ENCODE peak calls at places on chromosome 12, in six cellular contexts. One of them, this sample, is unnamed. For H3K4me1, the result is how much of the 10 kb centered on the place peaks cover.

GRCh38 chr12:22050078-22050477 is 4.1 kb downstream of the CMAS start:
- DNase-seq in HepG2: no peak
- DNase-seq in H1: no peak
- DNase-seq in K562: no peak
- DNase-seq in GM12878: no peak
- DNase-seq in SK-N-SH: no peak
- DNase-seq in this sample: no peak

GRCh38 chr12:29891792-29892191 is 108.0 kb upstream of the TMTC1 start:
- DNase-seq in GM12878: no peak
- DNase-seq in K562: no peak
- DNase-seq in SK-N-SH: no peak
- DNase-seq in H1: no peak
- DNase-seq in HepG2: no peak
- DNase-seq in this sample: no peak

GRCh38 chr12:122849352-122850047 is 14.2 kb downstream of the HIP1R start:
- DNase-seq in HepG2: no peak
- DNase-seq in SK-N-SH: no peak
- DNase-seq in K562: no peak
- DNase-seq in GM12878: no peak
- DNase-seq in H1: no peak
- DNase-seq in this sample: no peak

GRCh38 chr12:117845271-117845904 is 123.4 kb downstream of the KSR2 start:
- DNase-seq in K562: no peak
- DNase-seq in H1: no peak
- DNase-seq in HepG2: no peak
- DNase-seq in SK-N-SH: no peak
- DNase-seq in GM12878: no peak
- DNase-seq in this sample: no peak

GRCh38 chr12:12518464-12518845 is 44.2 kb downstream of the DUSP16 start:
- DNase-seq in HepG2: no peak
- DNase-seq in SK-N-SH: no peak
- DNase-seq in H1: no peak
- DNase-seq in GM12878: no peak
- DNase-seq in K562: no peak
- DNase-seq in this sample: no peak

GRCh38 chr12:175250-175649 is 38.7 kb downstream of the SLC6A12 start:
- DNase-seq in GM12878: no peak
- DNase-seq in SK-N-SH: peak
- DNase-seq in K562: no peak
- DNase-seq in HepG2: no peak
- DNase-seq in H1: no peak
- DNase-seq in this sample: no peak

GRCh38 chr12:32106153-32106516 is 512 bp upstream of the BICD1 start:
- DNase-seq in GM12878: no peak
- DNase-seq in K562: no peak
- DNase-seq in H1: no peak
- DNase-seq in SK-N-SH: no peak
- DNase-seq in HepG2: no peak
- DNase-seq in this sample: no peak

GRCh38 chr12:32548691-32549412 is 130.2 kb upstream of the DNM1L start:
- DNase-seq in HepG2: no peak
- DNase-seq in GM12878: no peak
- DNase-seq in H1: no peak
- DNase-seq in K562: no peak
- DNase-seq in SK-N-SH: no peak
- DNase-seq in this sample: no peak

GRCh38 chr12:102462803-102463499 is 17.4 kb downstream of the IGF1 start:
- DNase-seq in GM12878: no peak
- DNase-seq in SK-N-SH: no peak
- DNase-seq in H1: no peak
- DNase-seq in K562: no peak
- DNase-seq in HepG2: no peak
- DNase-seq in this sample: no peak

GRCh38 chr12:59396519-59396918 is 199.3 kb upstream of the SLC16A7 start:
- DNase-seq in K562: no peak
- DNase-seq in GM12878: no peak
- DNase-seq in HepG2: no peak
- DNase-seq in SK-N-SH: no peak
- DNase-seq in H1: no peak
- DNase-seq in this sample: no peak

GRCh38 chr12:117034691-117035090 is 64.5 kb downstream of the TESC start:
- DNase-seq in GM12878: no peak
- DNase-seq in SK-N-SH: no peak
- DNase-seq in K562: no peak
- DNase-seq in HepG2: no peak
- DNase-seq in H1: no peak
- DNase-seq in this sample: no peak

DNA sequence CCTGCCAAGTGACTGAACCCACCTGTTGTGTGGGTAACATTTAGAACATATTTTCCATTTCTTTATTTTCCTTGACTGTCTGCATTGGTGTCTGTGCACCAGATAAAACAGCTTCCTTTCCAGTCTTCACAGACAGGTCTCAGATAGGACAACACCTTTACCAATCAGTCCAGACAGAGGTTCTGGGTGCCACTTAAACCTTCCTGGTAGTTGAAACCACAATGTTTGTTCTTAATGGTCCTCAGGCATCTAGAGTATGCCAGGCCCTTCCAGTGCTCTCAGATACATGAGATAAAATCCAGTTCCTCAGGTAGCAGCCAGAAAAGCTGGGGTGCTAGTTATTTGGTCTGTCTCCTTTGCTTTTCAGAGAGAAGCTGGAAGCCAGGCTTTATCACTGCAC is 7.0 kb upstream of the CLEC2D start:
- DNase-seq in K562: no peak
- DNase-seq in HepG2: no peak
- DNase-seq in SK-N-SH: no peak
- DNase-seq in GM12878: no peak
- DNase-seq in H1: no peak
- DNase-seq in this sample: no peak
- H3K4me1 ChIP-seq in K562: under half
- H3K4me1 ChIP-seq in HepG2: under half
- H3K4me1 ChIP-seq in SK-N-SH: under half
- H3K4me1 ChIP-seq in GM12878: under half
- H3K4me1 ChIP-seq in H1: under half
- H3K4me1 ChIP-seq in this sample: under half

GRCh38 chr12:50505386-50505827 is 622 bp downstream of the DIP2B start:
- DNase-seq in K562: peak
- DNase-seq in SK-N-SH: peak
- DNase-seq in HepG2: no peak
- DNase-seq in H1: no peak
- DNase-seq in GM12878: no peak
- DNase-seq in this sample: no peak
- TF ChIP-seq CHD2 in K562: no peak
- TF ChIP-seq CHD2 in SK-N-SH: no peak
- TF ChIP-seq CHD2 in HepG2: no peak
- TF ChIP-seq CHD2 in H1: no peak
- TF ChIP-seq CHD2 in GM12878: peak
- TF ChIP-seq CHD2 in this sample: no peak

GRCh38 chr12:37666069-37666781 is 650.3 kb upstream of the ALG10B start:
- DNase-seq in H1: no peak
- DNase-seq in SK-N-SH: no peak
- DNase-seq in GM12878: no peak
- DNase-seq in HepG2: no peak
- DNase-seq in K562: no peak
- DNase-seq in this sample: no peak
- H3K4me1 ChIP-seq in H1: under half
- H3K4me1 ChIP-seq in SK-N-SH: under half
- H3K4me1 ChIP-seq in GM12878: under half
- H3K4me1 ChIP-seq in HepG2: under half
- H3K4me1 ChIP-seq in K562: under half
- H3K4me1 ChIP-seq in this sample: under half

GRCh38 chr12:14729586-14729985 is 33.2 kb upstream of the GUCY2C start:
- DNase-seq in SK-N-SH: no peak
- DNase-seq in H1: no peak
- DNase-seq in GM12878: no peak
- DNase-seq in K562: no peak
- DNase-seq in HepG2: no peak
- DNase-seq in this sample: no peak

GRCh38 chr12:14723763-14724162 is 27.4 kb upstream of the GUCY2C start:
- DNase-seq in H1: no peak
- DNase-seq in SK-N-SH: peak
- DNase-seq in K562: peak
- DNase-seq in HepG2: peak
- DNase-seq in GM12878: peak
- DNase-seq in this sample: peak
- TF ChIP-seq CHD2 in H1: no peak
- TF ChIP-seq CHD2 in SK-N-SH: no peak
- TF ChIP-seq CHD2 in K562: no peak
- TF ChIP-seq CHD2 in HepG2: no peak
- TF ChIP-seq CHD2 in GM12878: no peak
- TF ChIP-seq CHD2 in this sample: no peak

DNA sequence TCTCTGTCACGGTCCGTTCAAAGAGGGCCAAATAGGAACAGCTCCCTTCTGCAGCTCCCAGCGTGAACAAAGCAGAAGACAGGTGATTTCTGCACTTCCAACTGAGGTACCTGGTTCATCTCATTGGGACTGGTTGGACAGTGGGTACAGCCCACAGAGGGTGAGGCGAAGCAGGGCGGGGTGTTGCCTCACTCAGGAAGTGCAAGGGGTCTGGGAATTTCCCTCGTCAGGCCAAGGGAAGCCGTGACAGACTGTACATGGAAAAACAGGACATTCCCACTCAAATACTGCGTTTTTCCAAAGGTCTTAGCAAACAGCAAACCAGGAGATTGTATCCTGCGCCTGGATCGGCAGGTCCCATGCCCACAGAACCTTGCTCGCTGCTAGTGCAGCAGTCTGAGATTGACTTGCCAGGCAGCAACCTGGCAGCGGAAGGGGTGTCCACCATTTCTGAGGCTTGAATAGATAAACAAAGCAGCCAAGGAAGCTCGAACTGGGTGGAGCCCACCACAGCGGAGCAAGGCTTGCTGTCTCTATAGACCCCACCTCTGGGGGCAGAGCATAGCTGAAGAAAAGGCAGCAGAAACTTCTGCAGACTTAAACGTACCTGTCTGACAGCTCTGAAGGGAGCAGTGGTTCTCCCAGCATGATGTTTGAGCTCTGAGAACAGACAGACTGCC is 22.7 kb downstream of the SLC38A1 start:
- DNase-seq in HepG2: no peak
- DNase-seq in GM12878: no peak
- DNase-seq in K562: no peak
- DNase-seq in H1: no peak
- DNase-seq in SK-N-SH: no peak
- DNase-seq in this sample: no peak
- H3K4me1 ChIP-seq in HepG2: under half
- H3K4me1 ChIP-seq in GM12878: under half
- H3K4me1 ChIP-seq in K562: under half
- H3K4me1 ChIP-seq in H1: under half
- H3K4me1 ChIP-seq in SK-N-SH: under half
- H3K4me1 ChIP-seq in this sample: under half

DNA sequence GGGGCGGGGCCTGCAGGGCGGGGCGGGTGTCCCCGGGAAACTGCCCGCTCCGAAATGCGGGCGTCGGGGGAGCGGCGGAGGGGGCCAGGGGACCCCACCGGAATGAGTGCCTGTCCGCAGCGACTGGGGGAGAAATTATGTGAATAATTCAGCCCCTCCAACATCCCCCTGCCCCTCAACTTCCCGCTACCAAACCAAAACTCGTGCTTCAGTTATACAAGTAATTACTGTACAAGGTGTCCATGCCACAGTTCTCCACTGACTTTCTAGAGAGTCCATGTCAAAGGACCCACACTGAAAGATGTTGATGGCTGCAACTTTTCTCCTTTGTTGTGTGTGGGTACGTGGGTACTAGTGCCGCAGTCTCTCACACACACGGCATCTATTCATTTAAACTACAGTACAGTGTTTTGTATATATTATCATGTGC is 407 bp upstream of the CDK17 start:
- DNase-seq in K562: no peak
- DNase-seq in SK-N-SH: no peak
- DNase-seq in GM12878: peak
- DNase-seq in H1: no peak
- DNase-seq in HepG2: peak
- DNase-seq in this sample: peak
- TF ChIP-seq CHD2 in K562: no peak
- TF ChIP-seq CHD2 in SK-N-SH: no peak
- TF ChIP-seq CHD2 in GM12878: no peak
- TF ChIP-seq CHD2 in H1: no peak
- TF ChIP-seq CHD2 in HepG2: no peak
- TF ChIP-seq CHD2 in this sample: no peak

DNA sequence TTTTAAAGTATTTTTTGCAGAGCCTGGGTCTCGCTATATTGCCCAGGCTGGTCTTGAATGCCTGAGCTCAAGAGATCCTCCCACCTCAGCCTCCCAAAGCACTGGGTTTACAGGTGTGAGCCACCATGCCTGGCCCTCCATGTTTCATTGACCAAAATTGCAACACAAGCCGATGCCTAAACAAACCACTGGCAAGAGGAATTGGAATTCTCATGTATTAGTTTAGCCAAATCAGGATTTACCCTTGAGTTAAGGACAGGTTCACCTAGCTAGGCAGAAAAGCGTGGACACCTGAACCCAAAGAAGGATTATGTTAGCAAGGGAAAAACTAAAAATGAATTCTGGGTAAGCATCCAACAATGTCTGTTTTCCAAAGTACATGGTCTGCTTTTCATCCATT is 14.6 kb upstream of the METAP2 start:
- DNase-seq in GM12878: no peak
- DNase-seq in H1: no peak
- DNase-seq in SK-N-SH: no peak
- DNase-seq in K562: no peak
- DNase-seq in HepG2: no peak
- DNase-seq in this sample: no peak
- H3K4me1 ChIP-seq in GM12878: under half
- H3K4me1 ChIP-seq in H1: under half
- H3K4me1 ChIP-seq in SK-N-SH: under half
- H3K4me1 ChIP-seq in K562: under half
- H3K4me1 ChIP-seq in HepG2: under half
- H3K4me1 ChIP-seq in this sample: under half

DNA sequence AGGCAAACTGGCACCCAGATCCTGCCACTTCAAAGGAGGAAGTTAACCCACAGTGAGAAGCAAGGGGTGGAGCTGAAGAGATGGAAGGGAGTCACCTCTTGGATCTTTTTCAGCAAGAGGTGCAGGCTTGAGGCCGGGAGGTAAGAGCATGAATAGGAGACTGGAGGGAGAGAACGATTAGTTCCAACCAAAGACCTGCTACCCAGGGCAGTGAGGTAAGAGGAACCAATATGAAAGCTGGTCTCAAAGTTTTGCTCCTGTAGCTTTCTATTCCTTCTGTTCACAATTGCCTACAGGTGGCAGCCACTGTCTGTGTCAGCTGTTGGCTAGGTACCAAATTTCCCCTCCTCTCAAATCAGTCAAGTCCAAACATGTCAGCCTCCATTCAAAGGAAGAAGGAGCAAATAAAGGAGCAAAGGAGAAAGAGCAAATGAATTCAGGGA is 14.9 kb upstream of the TAC3 start:
- DNase-seq in GM12878: no peak
- DNase-seq in HepG2: peak
- DNase-seq in H1: no peak
- DNase-seq in SK-N-SH: no peak
- DNase-seq in K562: no peak
- DNase-seq in this sample: peak
- TF ChIP-seq CHD2 in GM12878: no peak
- TF ChIP-seq CHD2 in HepG2: no peak
- TF ChIP-seq CHD2 in H1: no peak
- TF ChIP-seq CHD2 in SK-N-SH: no peak
- TF ChIP-seq CHD2 in K562: no peak
- TF ChIP-seq CHD2 in this sample: no peak

This sample was measured in A549.